ENCODE peak calls at places on chromosome 10, in eight cellular contexts. One of them, this sample, is unnamed.

GRCh38 chr10:2839081-2839725 is 228.1 kb upstream of the PFKP start:
- DNase-seq in PC-9: no peak
- DNase-seq in aorta: peak; percentile 50
- DNase-seq in ovary: no peak
- DNase-seq in A549: peak; percentile 56
- DNase-seq in Jurkat, Clone E6-1: peak; percentile 72
- DNase-seq in cardiac fibroblast: peak; percentile 15
- DNase-seq in neuronal stem cell: peak; percentile 17
- DNase-seq in this sample: no peak

GRCh38 chr10:71611131-71611530 is 108.4 kb downstream of the C10orf105 start:
- DNase-seq in A549: no peak
- DNase-seq in PC-9: no peak
- DNase-seq in aorta: no peak
- DNase-seq in ovary: no peak
- DNase-seq in Jurkat, Clone E6-1: no peak
- DNase-seq in cardiac fibroblast: no peak
- DNase-seq in neuronal stem cell: no peak
- DNase-seq in this sample: no peak

GRCh38 chr10:128627811-128628210 is 501.6 kb upstream of the MKI67 start:
- DNase-seq in ovary: no peak
- DNase-seq in cardiac fibroblast: no peak
- DNase-seq in neuronal stem cell: no peak
- DNase-seq in aorta: no peak
- DNase-seq in Jurkat, Clone E6-1: no peak
- DNase-seq in A549: no peak
- DNase-seq in PC-9: no peak
- DNase-seq in this sample: no peak

GRCh38 chr10:76172020-76172419 is 740.6 kb downstream of the LRMDA start:
- DNase-seq in Jurkat, Clone E6-1: no peak
- DNase-seq in PC-9: no peak
- DNase-seq in cardiac fibroblast: no peak
- DNase-seq in ovary: no peak
- DNase-seq in aorta: no peak
- DNase-seq in A549: no peak
- DNase-seq in neuronal stem cell: no peak
- DNase-seq in this sample: no peak

GRCh38 chr10:21304198-21304597 is 221.3 kb downstream of the SKIDA1 start:
- DNase-seq in ovary: no peak
- DNase-seq in neuronal stem cell: no peak
- DNase-seq in Jurkat, Clone E6-1: no peak
- DNase-seq in A549: no peak
- DNase-seq in PC-9: peak; percentile 47
- DNase-seq in cardiac fibroblast: peak; percentile 61
- DNase-seq in aorta: no peak
- DNase-seq in this sample: no peak

GRCh38 chr10:119595134-119595714 is 1.5 kb downstream of the TIAL1 start:
- DNase-seq in aorta: no peak
- DNase-seq in PC-9: peak; percentile 38
- DNase-seq in cardiac fibroblast: peak; percentile 61
- DNase-seq in neuronal stem cell: peak; percentile 20
- DNase-seq in A549: no peak
- DNase-seq in Jurkat, Clone E6-1: no peak
- DNase-seq in ovary: no peak
- DNase-seq in this sample: no peak

GRCh38 chr10:92697663-92698511 is 8.1 kb downstream of the HHEX start:
- DNase-seq in aorta: no peak
- DNase-seq in ovary: no peak
- DNase-seq in PC-9: no peak
- DNase-seq in A549: peak; percentile 23
- DNase-seq in neuronal stem cell: no peak
- DNase-seq in Jurkat, Clone E6-1: peak; percentile 81
- DNase-seq in cardiac fibroblast: no peak
- DNase-seq in this sample: no peak

GRCh38 chr10:103663802-103664201 is 170.3 kb downstream of the NEURL1 start:
- DNase-seq in Jurkat, Clone E6-1: no peak
- DNase-seq in PC-9: no peak
- DNase-seq in aorta: peak; percentile 75
- DNase-seq in ovary: no peak
- DNase-seq in A549: no peak
- DNase-seq in neuronal stem cell: no peak
- DNase-seq in cardiac fibroblast: no peak
- DNase-seq in this sample: no peak

GRCh38 chr10:67076175-67076574 is 150.3 kb downstream of the LRRTM3 start:
- DNase-seq in A549: no peak
- DNase-seq in Jurkat, Clone E6-1: no peak
- DNase-seq in aorta: no peak
- DNase-seq in neuronal stem cell: no peak
- DNase-seq in ovary: no peak
- DNase-seq in PC-9: no peak
- DNase-seq in cardiac fibroblast: no peak
- DNase-seq in this sample: no peak

GRCh38 chr10:113644185-113645120 is 19.4 kb downstream of the NRAP start:
- DNase-seq in aorta: no peak
- DNase-seq in neuronal stem cell: no peak
- DNase-seq in PC-9: no peak
- DNase-seq in Jurkat, Clone E6-1: no peak
- DNase-seq in cardiac fibroblast: peak; percentile 22
- DNase-seq in ovary: no peak
- DNase-seq in A549: no peak
- DNase-seq in this sample: no peak

GRCh38 chr10:14779053-14779649 is 4.5 kb upstream of the FAM107B start:
- DNase-seq in ovary: no peak
- DNase-seq in cardiac fibroblast: peak; percentile 51
- DNase-seq in Jurkat, Clone E6-1: no peak
- DNase-seq in A549: peak; percentile 18
- DNase-seq in PC-9: peak; percentile 59
- DNase-seq in neuronal stem cell: no peak
- DNase-seq in aorta: no peak
- DNase-seq in this sample: no peak

GRCh38 chr10:63520463-63521388 is 475 bp upstream of the REEP3 start:
- DNase-seq in Jurkat, Clone E6-1: peak; percentile 52
- DNase-seq in A549: peak; percentile 58
- DNase-seq in ovary: peak; percentile 67
- DNase-seq in aorta: peak; percentile 82
- DNase-seq in cardiac fibroblast: peak; percentile 76
- DNase-seq in neuronal stem cell: peak; percentile 57
- DNase-seq in PC-9: peak; percentile 72
- DNase-seq in this sample: no peak

GRCh38 chr10:98374176-98374969 is 40.6 kb downstream of the PYROXD2 start:
- DNase-seq in ovary: no peak
- DNase-seq in neuronal stem cell: no peak
- DNase-seq in Jurkat, Clone E6-1: no peak
- DNase-seq in cardiac fibroblast: peak; percentile 74
- DNase-seq in PC-9: peak; percentile 88
- DNase-seq in aorta: no peak
- DNase-seq in A549: no peak
- DNase-seq in this sample: no peak

GRCh38 chr10:22086730-22087364 is 83.3 kb upstream of the DNAJC1 start:
- DNase-seq in ovary: peak; percentile 77
- DNase-seq in aorta: peak; percentile 63
- DNase-seq in A549: peak; percentile 44
- DNase-seq in neuronal stem cell: no peak
- DNase-seq in Jurkat, Clone E6-1: no peak
- DNase-seq in cardiac fibroblast: peak; percentile 86
- DNase-seq in PC-9: no peak
- DNase-seq in this sample: no peak

GRCh38 chr10:44314802-44315460 is 70.0 kb downstream of the CXCL12 start:
- DNase-seq in PC-9: no peak
- DNase-seq in ovary: no peak
- DNase-seq in neuronal stem cell: no peak
- DNase-seq in cardiac fibroblast: no peak
- DNase-seq in A549: no peak
- DNase-seq in aorta: no peak
- DNase-seq in Jurkat, Clone E6-1: no peak
- DNase-seq in this sample: no peak

GRCh38 chr10:71421075-71421434 is 24.3 kb downstream of the CDH23 start:
- DNase-seq in PC-9: no peak
- DNase-seq in cardiac fibroblast: no peak
- DNase-seq in Jurkat, Clone E6-1: no peak
- DNase-seq in neuronal stem cell: no peak
- DNase-seq in A549: no peak
- DNase-seq in ovary: peak; percentile 3
- DNase-seq in aorta: no peak
- DNase-seq in this sample: no peak

GRCh38 chr10:24873281-24873683 is 79.1 kb downstream of the PRTFDC1 start:
- DNase-seq in cardiac fibroblast: peak; percentile 98
- DNase-seq in PC-9: peak; percentile 87
- DNase-seq in Jurkat, Clone E6-1: no peak
- DNase-seq in neuronal stem cell: no peak
- DNase-seq in A549: no peak
- DNase-seq in ovary: peak; percentile 22
- DNase-seq in aorta: peak; percentile 57
- DNase-seq in this sample: no peak

GRCh38 chr10:62803993-62804383 is 532 bp upstream of the ADO start:
- DNase-seq in A549: no peak
- DNase-seq in neuronal stem cell: no peak
- DNase-seq in aorta: no peak
- DNase-seq in ovary: no peak
- DNase-seq in cardiac fibroblast: no peak
- DNase-seq in PC-9: peak; percentile 22
- DNase-seq in Jurkat, Clone E6-1: no peak
- DNase-seq in this sample: no peak

GRCh38 chr10:124686707-124687376 is 57.3 kb downstream of the FAM53B start:
- DNase-seq in ovary: no peak
- DNase-seq in aorta: peak; percentile 87
- DNase-seq in cardiac fibroblast: no peak
- DNase-seq in PC-9: no peak
- DNase-seq in Jurkat, Clone E6-1: no peak
- DNase-seq in neuronal stem cell: no peak
- DNase-seq in A549: no peak
- DNase-seq in this sample: no peak

GRCh38 chr10:130901311-130902165 is 410.0 kb downstream of the TCERG1L start:
- DNase-seq in A549: no peak
- DNase-seq in cardiac fibroblast: no peak
- DNase-seq in PC-9: no peak
- DNase-seq in ovary: no peak
- DNase-seq in neuronal stem cell: no peak
- DNase-seq in Jurkat, Clone E6-1: no peak
- DNase-seq in aorta: no peak
- DNase-seq in this sample: no peak

GRCh38 chr10:91536790-91537189 is 96.1 kb downstream of the PPP1R3C start:
- DNase-seq in ovary: no peak
- DNase-seq in A549: no peak
- DNase-seq in PC-9: no peak
- DNase-seq in aorta: no peak
- DNase-seq in Jurkat, Clone E6-1: no peak
- DNase-seq in neuronal stem cell: no peak
- DNase-seq in cardiac fibroblast: no peak
- DNase-seq in this sample: no peak

GRCh38 chr10:121753726-121754476 is 155.7 kb upstream of the FGFR2 start:
- DNase-seq in ovary: no peak
- DNase-seq in Jurkat, Clone E6-1: no peak
- DNase-seq in cardiac fibroblast: peak; percentile 93
- DNase-seq in aorta: no peak
- DNase-seq in PC-9: peak; percentile 37
- DNase-seq in neuronal stem cell: no peak
- DNase-seq in A549: no peak
- DNase-seq in this sample: peak; percentile 26

GRCh38 chr10:80416401-80417098 is 8.2 kb downstream of the PRXL2A start:
- DNase-seq in Jurkat, Clone E6-1: no peak
- DNase-seq in A549: no peak
- DNase-seq in cardiac fibroblast: peak; percentile 10
- DNase-seq in PC-9: no peak
- DNase-seq in ovary: peak; percentile 88
- DNase-seq in neuronal stem cell: no peak
- DNase-seq in aorta: no peak
- DNase-seq in this sample: no peak

GRCh38 chr10:114856544-114857287 is 35.1 kb downstream of the FHIP2A start:
- DNase-seq in cardiac fibroblast: peak; percentile 95
- DNase-seq in neuronal stem cell: no peak
- DNase-seq in ovary: no peak
- DNase-seq in PC-9: peak; percentile 87
- DNase-seq in aorta: no peak
- DNase-seq in A549: no peak
- DNase-seq in Jurkat, Clone E6-1: peak; percentile 17
- DNase-seq in this sample: no peak
- H3K4me3 ChIP-seq in cardiac fibroblast: peak overlapping the region; percentile 24
- H3K4me3 ChIP-seq in neuronal stem cell: no peak overlapping the region
- H3K4me3 ChIP-seq in ovary: no peak overlapping the region
- H3K4me3 ChIP-seq in PC-9: peak overlapping the region; percentile 17
- H3K4me3 ChIP-seq in aorta: no peak overlapping the region
- H3K4me3 ChIP-seq in A549: no peak overlapping the region
- H3K4me3 ChIP-seq in Jurkat, Clone E6-1: no peak overlapping the region
- H3K4me3 ChIP-seq in this sample: no peak overlapping the region

GRCh38 chr10:69415049-69415448 is 1.7 kb downstream of the TACR2 start:
- DNase-seq in Jurkat, Clone E6-1: no peak
- DNase-seq in PC-9: no peak
- DNase-seq in neuronal stem cell: no peak
- DNase-seq in aorta: no peak
- DNase-seq in A549: no peak
- DNase-seq in ovary: no peak
- DNase-seq in cardiac fibroblast: no peak
- DNase-seq in this sample: no peak
- H3K4me3 ChIP-seq in Jurkat, Clone E6-1: no peak overlapping the region
- H3K4me3 ChIP-seq in PC-9: no peak overlapping the region
- H3K4me3 ChIP-seq in neuronal stem cell: no peak overlapping the region
- H3K4me3 ChIP-seq in aorta: no peak overlapping the region
- H3K4me3 ChIP-seq in A549: no peak overlapping the region
- H3K4me3 ChIP-seq in ovary: no peak overlapping the region
- H3K4me3 ChIP-seq in cardiac fibroblast: no peak overlapping the region
- H3K4me3 ChIP-seq in this sample: no peak overlapping the region

GRCh38 chr10:116893686-116894037 is 44.4 kb downstream of the ENO4 start:
- DNase-seq in Jurkat, Clone E6-1: no peak
- DNase-seq in ovary: no peak
- DNase-seq in cardiac fibroblast: no peak
- DNase-seq in PC-9: no peak
- DNase-seq in A549: no peak
- DNase-seq in neuronal stem cell: no peak
- DNase-seq in aorta: no peak
- DNase-seq in this sample: no peak
- H3K4me3 ChIP-seq in Jurkat, Clone E6-1: no peak overlapping the region
- H3K4me3 ChIP-seq in ovary: no peak overlapping the region
- H3K4me3 ChIP-seq in cardiac fibroblast: no peak overlapping the region
- H3K4me3 ChIP-seq in PC-9: no peak overlapping the region
- H3K4me3 ChIP-seq in A549: no peak overlapping the region
- H3K4me3 ChIP-seq in neuronal stem cell: no peak overlapping the region
- H3K4me3 ChIP-seq in aorta: no peak overlapping the region
- H3K4me3 ChIP-seq in this sample: no peak overlapping the region

GRCh38 chr10:85537561-85537960 is 829.0 kb downstream of the GRID1 start:
- DNase-seq in A549: no peak
- DNase-seq in cardiac fibroblast: no peak
- DNase-seq in neuronal stem cell: no peak
- DNase-seq in PC-9: no peak
- DNase-seq in ovary: no peak
- DNase-seq in aorta: no peak
- DNase-seq in Jurkat, Clone E6-1: no peak
- DNase-seq in this sample: no peak

GRCh38 chr10:85532821-85533220 is 833.8 kb downstream of the GRID1 start:
- DNase-seq in cardiac fibroblast: no peak
- DNase-seq in A549: no peak
- DNase-seq in Jurkat, Clone E6-1: no peak
- DNase-seq in neuronal stem cell: no peak
- DNase-seq in ovary: no peak
- DNase-seq in PC-9: no peak
- DNase-seq in aorta: no peak
- DNase-seq in this sample: no peak

DNA sequence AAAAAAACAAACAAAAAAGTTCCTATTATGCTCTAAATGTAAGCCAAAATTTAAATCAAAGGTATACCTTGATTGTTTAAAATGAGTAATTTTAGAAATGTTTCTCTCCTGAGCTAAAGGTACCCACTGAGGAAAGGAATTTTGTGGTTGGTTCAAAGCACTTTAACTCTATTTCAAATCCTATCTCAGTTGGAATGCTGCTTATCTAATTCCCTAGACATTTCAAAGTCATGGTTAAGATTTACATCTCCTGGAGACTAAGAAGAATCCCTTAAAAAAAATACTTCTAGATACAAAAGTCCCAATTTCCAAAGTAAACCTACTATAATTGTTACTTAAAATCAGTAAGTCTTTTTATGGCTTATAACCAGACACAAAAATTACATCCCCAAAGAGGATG is 830.7 kb downstream of the GRID1 start:
- DNase-seq in PC-9: no peak
- DNase-seq in ovary: no peak
- DNase-seq in Jurkat, Clone E6-1: no peak
- DNase-seq in aorta: no peak
- DNase-seq in cardiac fibroblast: no peak
- DNase-seq in neuronal stem cell: no peak
- DNase-seq in A549: no peak
- DNase-seq in this sample: no peak
- H3K4me3 ChIP-seq in PC-9: no peak overlapping the region
- H3K4me3 ChIP-seq in ovary: no peak overlapping the region
- H3K4me3 ChIP-seq in Jurkat, Clone E6-1: no peak overlapping the region
- H3K4me3 ChIP-seq in aorta: no peak overlapping the region
- H3K4me3 ChIP-seq in cardiac fibroblast: no peak overlapping the region
- H3K4me3 ChIP-seq in neuronal stem cell: no peak overlapping the region
- H3K4me3 ChIP-seq in A549: no peak overlapping the region
- H3K4me3 ChIP-seq in this sample: no peak overlapping the region

This sample was measured in GM12864.